ENCODE peak calls at places on chromosomes 3 and 15, in ten cellular contexts. B is GOT3; O is myocyte; S is transverse colon; E is cardiac muscle cell; T is HS-27A; K is stimulated activated CD4-positive, alpha-beta T cell treated with anti-CD3 and anti-CD28 coated beads, Interleukin-1b, Interleukin-23, amount 100 ng/mL, for 4 hours; M is NCI-H1105; Z is NCI-H446; H is NCI-H774. J is an unnamed sample.

GRCh38 chr15:54273928-54274327 is 295.7 kb downstream of the UNC13C start:
- DNase-seq in O (no peak), H (no peak), K (no peak), T (no peak), Z (no peak), M (no peak), E (peak; percentile 3), B (no peak), S (no peak), J (no peak)

GRCh38 chr3:189903562-189904250 is 217.0 kb downstream of the P3H2 start:
- DNase-seq in K (no peak), Z (no peak), E (no peak), H (no peak), B (no peak), O (no peak), S (peak; percentile 26), T (no peak), M (no peak), J (no peak)

GRCh38 chr15:62559049-62559733 is 394.1 kb upstream of the C2CD4B start:
- DNase-seq in O (peak; percentile 51), M (peak; percentile 18), S (no peak), H (no peak), T (no peak), B (no peak), K (no peak), E (peak; percentile 41), Z (no peak), J (no peak)

GRCh38 chr3:177615015-177615414 is 417.7 kb upstream of the TBL1XR1 start:
- DNase-seq in H (peak; percentile 92), T (peak; percentile 36), S (peak; percentile 54), K (no peak), O (peak; percentile 71), Z (peak; percentile 11), E (no peak), B (no peak), M (peak; percentile 72), J (no peak)

GRCh38 chr15:81274932-81275341 is 49.0 kb downstream of the STARD5 start:
- DNase-seq in O (peak; percentile 85), M (no peak), K (peak; percentile 88), H (peak; percentile 71), B (peak; percentile 5), S (peak; percentile 88), Z (peak; percentile 71), T (peak; percentile 66), E (peak; percentile 80), J (no peak)

GRCh38 chr15:90914240-90915080 is 11.4 kb downstream of the MAN2A2 start:
- DNase-seq in E (no peak), H (no peak), T (no peak), M (no peak), Z (no peak), B (no peak), S (no peak), K (no peak), O (no peak), J (no peak)

GRCh38 chr15:41915203-41915994 is 21.5 kb upstream of the SPTBN5 start:
- DNase-seq in H (no peak), E (no peak), O (no peak), B (no peak), K (no peak), S (no peak), T (no peak), M (no peak), Z (no peak), J (no peak)

GRCh38 chr3:18841422-18842343 is 306.6 kb upstream of the KCNH8 start:
- DNase-seq in H (no peak), S (no peak), T (peak; percentile 9), Z (no peak), M (no peak), B (no peak), K (no peak), E (no peak), O (no peak), J (no peak)

GRCh38 chr3:12938258-12938711 is 96.9 kb upstream of the RPL32 start:
- DNase-seq in E (no peak), K (no peak), H (no peak), O (no peak), Z (no peak), M (no peak), T (no peak), B (no peak), S (no peak), J (peak; percentile 55)

GRCh38 chr15:63752075-63752684 is 81.6 kb downstream of the HERC1 start:
- DNase-seq in E (peak; percentile 57), M (peak; percentile 62), Z (peak; percentile 44), H (peak; percentile 46), O (peak; percentile 73), K (peak; percentile 16), T (peak; percentile 34), S (peak; percentile 25), B (no peak), J (peak; percentile 5)

GRCh38 chr3:40971191-40972168 is 227.8 kb upstream of the CTNNB1 start:
- DNase-seq in M (peak; percentile 7), O (peak; percentile 70), S (peak; percentile 73), K (no peak), Z (no peak), H (peak; percentile 16), B (peak; percentile 60), T (peak; percentile 31), E (peak; percentile 55), J (peak; percentile 68)

GRCh38 chr3:5002174-5002870 is 23.1 kb downstream of the BHLHE40 start:
- DNase-seq in S (no peak), Z (no peak), T (no peak), B (no peak), O (no peak), E (no peak), K (no peak), H (no peak), M (no peak), J (no peak)

GRCh38 chr15:68620721-68621528 is 42.1 kb downstream of the CORO2B start:
- DNase-seq in S (peak; percentile 67), Z (peak; percentile 96), T (no peak), O (peak; percentile 46), M (peak; percentile 96), B (peak; percentile 79), H (peak; percentile 42), K (no peak), E (peak; percentile 21), J (peak; percentile 73)

GRCh38 chr3:89155811-89156210 is 48.4 kb downstream of the EPHA3 start:
- DNase-seq in H (no peak), K (no peak), S (no peak), T (no peak), O (no peak), B (no peak), Z (no peak), M (no peak), E (no peak), J (no peak)

GRCh38 chr3:143090966-143091365 is 28.6 kb upstream of the CHST2 start:
- DNase-seq in E (no peak), O (no peak), B (no peak), M (peak; percentile 84), H (no peak), K (no peak), T (no peak), Z (no peak), S (no peak), J (no peak)

GRCh38 chr3:90015688-90016356 is 908.4 kb downstream of the EPHA3 start:
- DNase-seq in T (peak; percentile 95), H (no peak), S (no peak), M (no peak), O (peak; percentile 90), Z (peak; percentile 34), K (no peak), E (no peak), B (peak; percentile 39), J (no peak)

J was measured in thoracic aorta.